ENCODE peak calls at places on chromosomes 12 and 14, in five cellular contexts. V is SK-N-SH, D is PC-3, H is upper lobe of right lung, C is esophagus squamous epithelium. J is an unnamed sample. For H3K4me1, the result is how much of the 10 kb centered on the place peaks cover.

GRCh38 chr12:32589165-32589891 is 89.8 kb upstream of the DNM1L start:
- DNase-seq in C (no peak), V (no peak), D (no peak), H (no peak), J (no peak)

GRCh38 chr14:93683241-93683640 is 105.0 kb downstream of the PRIMA1 start:
- DNase-seq in D (no peak), V (peak), C (no peak), H (no peak), J (no peak)

GRCh38 chr12:104342635-104343249 is 39.2 kb downstream of the EID3 start:
- DNase-seq in V (no peak), D (peak), C (no peak), H (no peak), J (no peak)

GRCh38 chr12:94193623-94194022 is 45.2 kb downstream of the PLXNC1 start:
- DNase-seq in D (no peak), H (no peak), V (no peak), C (no peak), J (no peak)

GRCh38 chr12:100141998-100142850 is 450 bp downstream of the BLTP3B start:
- DNase-seq in C (no peak), H (peak), D (peak), V (peak), J (no peak)

GRCh38 chr14:20662968-20663731 is 21.2 kb upstream of the RNASE4 start:
- DNase-seq in V (no peak), D (peak), H (peak), C (peak), J (peak)

GRCh38 chr14:72621387-72622065 is 272.4 kb downstream of the DPF3 start:
- DNase-seq in C (no peak), D (no peak), H (no peak), V (no peak), J (no peak)

GRCh38 chr14:104977681-104978647 is at the start of gene AHNAK2:
- DNase-seq in H (peak), D (peak), C (no peak), V (peak), J (no peak)

GRCh38 chr14:93005135-93005813 is 82.3 kb downstream of the CHGA start:
- DNase-seq in D (no peak), H (no peak), C (no peak), V (no peak), J (no peak)

GRCh38 chr14:75879031-75879430 is 102.8 kb downstream of the TGFB3 start:
- DNase-seq in D (peak), C (no peak), V (no peak), H (no peak), J (no peak)

DNA sequence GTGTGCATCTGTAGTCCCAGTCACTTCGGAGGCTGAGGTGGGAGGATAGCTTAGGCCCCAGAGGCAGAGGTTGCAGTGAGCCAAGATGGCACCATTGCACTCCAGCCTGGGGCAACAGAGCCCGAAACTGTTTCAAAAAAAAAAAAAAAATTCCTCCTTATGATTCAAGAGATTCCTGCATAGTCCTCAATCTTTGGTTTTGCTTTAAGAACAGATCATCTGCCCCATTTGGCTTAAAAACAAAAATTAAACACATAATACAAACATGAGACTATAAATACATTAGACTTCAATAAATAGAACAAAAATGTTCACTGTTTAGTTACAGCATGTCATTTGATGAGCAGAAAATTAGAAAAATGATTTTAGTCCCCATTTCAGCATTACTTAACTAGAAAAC is 131.2 kb downstream of the PAWR start:
- DNase-seq in H (no peak), V (no peak), D (no peak), C (no peak), J (no peak)
- H3K4me1 ChIP-seq in H (half or more), V (under half), D (under half), C (under half), J (under half)

DNA sequence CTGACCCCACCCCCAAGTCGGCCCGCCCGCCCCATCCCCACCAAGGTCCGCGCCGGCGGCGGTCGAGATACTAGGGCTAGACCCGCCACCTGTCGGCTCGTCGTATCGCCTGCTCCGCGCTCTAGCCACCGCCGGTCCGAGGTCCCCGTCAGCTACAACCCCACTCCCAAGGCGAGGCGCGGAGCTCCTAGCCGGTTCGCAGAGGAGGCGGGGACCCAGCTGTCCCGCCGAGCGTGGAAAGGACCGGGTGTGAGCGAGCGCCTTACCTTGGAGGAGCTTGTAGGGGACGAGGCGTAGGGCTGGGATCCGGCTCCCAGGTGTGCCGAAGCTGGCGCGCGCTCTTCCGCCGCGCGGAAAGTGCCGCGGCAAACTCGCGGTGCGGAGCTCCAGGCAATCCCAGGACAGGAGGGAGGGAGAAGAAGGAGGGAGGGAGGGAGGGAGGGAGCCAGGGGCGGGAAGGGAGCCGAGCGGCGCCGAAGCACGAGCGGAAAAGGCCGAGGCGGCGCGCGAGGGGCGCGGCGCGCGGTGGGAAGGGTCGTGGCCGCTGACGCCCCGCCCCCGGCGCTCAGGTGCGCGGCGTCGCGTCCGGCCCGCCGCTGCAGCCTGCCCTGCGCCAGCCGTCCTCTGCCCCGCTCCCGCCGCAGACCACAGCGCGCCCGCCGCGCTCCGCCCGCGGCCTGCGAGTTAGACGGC is at the start of gene PAWR:
- DNase-seq in V (peak), H (peak), C (no peak), D (peak), J (peak)
- TF ChIP-seq CTCF in V (no peak), H (peak), C (no peak), D (no peak), J (peak)

GRCh38 chr14:50739186-50739585 is 71.1 kb upstream of the SAV1 start:
- DNase-seq in C (no peak), H (no peak), V (no peak), D (no peak), J (no peak)
- H3K27ac ChIP-seq in C (no peak), H (no peak), V (no peak), D (no peak), J (peak)

GRCh38 chr12:42336286-42336685 is 10.3 kb downstream of the PPHLN1 start:
- DNase-seq in C (no peak), D (no peak), V (no peak), H (no peak), J (no peak)
- H3K4me1 ChIP-seq in C (under half), D (under half), V (under half), H (under half), J (under half)

GRCh38 chr14:102591944-102592772 is at the start of gene RCOR1:
- DNase-seq in V (peak), H (peak), D (peak), C (peak), J (peak)

GRCh38 chr14:102589761-102590290 is 2.6 kb upstream of the RCOR1 start:
- DNase-seq in V (no peak), H (no peak), D (no peak), C (no peak), J (no peak)

GRCh38 chr14:102591372-102591943 is 991 bp upstream of the RCOR1 start:
- DNase-seq in D (no peak), C (no peak), V (peak), H (peak), J (no peak)

GRCh38 chr14:102588821-102589220 is 3.6 kb upstream of the RCOR1 start:
- DNase-seq in D (no peak), V (no peak), C (no peak), H (no peak), J (no peak)

GRCh38 chr14:102590667-102591099 is 1.8 kb upstream of the RCOR1 start:
- DNase-seq in C (no peak), H (no peak), V (peak), D (peak), J (no peak)
- TF ChIP-seq CTCF in C (peak), H (peak), V (peak), D (peak), J (peak)

DNA sequence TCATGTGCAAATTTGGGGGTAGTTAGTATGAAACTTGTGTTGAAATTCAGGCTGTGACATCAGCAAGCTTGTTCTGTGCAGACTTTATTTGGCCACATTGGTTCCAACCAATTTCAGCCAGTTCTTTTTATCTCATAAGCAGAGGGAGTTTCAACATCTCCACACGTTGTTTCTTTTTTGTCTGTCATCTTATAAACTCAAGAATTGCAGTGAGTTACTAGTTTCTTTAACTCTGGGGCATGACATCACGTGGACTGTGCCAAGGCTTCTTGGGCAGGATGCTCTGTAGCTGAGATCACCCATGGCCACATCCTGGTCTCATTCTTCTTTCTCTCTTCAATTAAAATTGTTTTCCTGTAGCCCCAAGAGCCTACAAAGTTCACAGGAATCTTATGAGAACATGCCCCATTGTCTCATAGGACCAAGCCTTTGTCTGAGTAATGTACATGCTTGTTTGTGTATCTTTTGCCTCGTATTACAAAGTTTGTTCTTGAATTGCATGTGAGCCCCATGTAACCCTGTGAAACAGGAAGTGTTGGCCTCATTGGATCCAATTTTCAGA is 982.0 kb upstream of the TMEM132C start:
- DNase-seq in H (no peak), C (no peak), D (peak), V (no peak), J (peak)
- H3K27ac ChIP-seq in H (no peak), C (no peak), D (peak), V (no peak), J (peak)

GRCh38 chr12:5429741-5430557 is 2.0 kb upstream of the NTF3 start:
- DNase-seq in H (no peak), V (no peak), D (no peak), C (no peak), J (no peak)

GRCh38 chr12:5433081-5433839 is 1.4 kb downstream of the NTF3 start:
- DNase-seq in C (no peak), H (no peak), V (no peak), D (no peak), J (no peak)

GRCh38 chr12:5430639-5431603 is 987 bp upstream of the NTF3 start:
- DNase-seq in D (no peak), V (peak), H (no peak), C (no peak), J (no peak)

GRCh38 chr12:5432011-5432400 is at the start of gene NTF3:
- DNase-seq in V (peak), D (no peak), H (no peak), C (no peak), J (no peak)

GRCh38 chr12:5428332-5429221 is 3.3 kb upstream of the NTF3 start:
- DNase-seq in D (peak), H (no peak), C (no peak), V (peak), J (no peak)
- H3K4me1 ChIP-seq in D (under half), H (under half), C (under half), V (under half), J (under half)

GRCh38 chr12:47736877-47737676 is 11.8 kb upstream of the ENDOU start:
- DNase-seq in H (peak), D (no peak), V (peak), C (no peak), J (peak)
- TF ChIP-seq CTCF in H (no peak), D (no peak), V (no peak), C (no peak), J (no peak)

J was measured in ascending aorta.